ENCODE peak calls at places on chromosomes 7 and 10, in four cellular contexts. One of them, this sample, is unnamed.

GRCh38 chr10:132103116-132103910 is 37.6 kb downstream of the JAKMIP3 start:
- DNase-seq in WTC11: no peak
- DNase-seq in HepG2: no peak
- DNase-seq in K562: no peak
- DNase-seq in this sample: no peak

GRCh38 chr7:29878081-29878688 is 71.9 kb downstream of the WIPF3 start:
- DNase-seq in WTC11: no peak
- DNase-seq in HepG2: peak; percentile 20
- DNase-seq in K562: peak; percentile 20
- DNase-seq in this sample: no peak

GRCh38 chr7:80942261-80943041 is 23.6 kb upstream of the SEMA3C start:
- DNase-seq in WTC11: peak; percentile 10
- DNase-seq in HepG2: peak; percentile 61
- DNase-seq in K562: no peak
- DNase-seq in this sample: peak; percentile 45

GRCh38 chr10:25024528-25024927 is 8.1 kb downstream of the THNSL1 start:
- DNase-seq in WTC11: no peak
- DNase-seq in HepG2: no peak
- DNase-seq in K562: no peak
- DNase-seq in this sample: no peak

GRCh38 chr7:1852781-1853618 is 182.9 kb downstream of the ELFN1 start:
- DNase-seq in WTC11: peak; percentile 9
- DNase-seq in HepG2: no peak
- DNase-seq in K562: no peak
- DNase-seq in this sample: no peak

GRCh38 chr10:15585303-15585715 is 134.4 kb downstream of the ITGA8 start:
- DNase-seq in WTC11: peak; percentile 74
- DNase-seq in HepG2: peak; percentile 27
- DNase-seq in K562: peak; percentile 71
- DNase-seq in this sample: peak; percentile 84

GRCh38 chr7:92636018-92636560 is 45.9 kb upstream of the FAM133B start:
- DNase-seq in WTC11: no peak
- DNase-seq in HepG2: no peak
- DNase-seq in K562: no peak
- DNase-seq in this sample: no peak

GRCh38 chr10:49056356-49056755 is 59.0 kb downstream of the VSTM4 start:
- DNase-seq in WTC11: no peak
- DNase-seq in HepG2: no peak
- DNase-seq in K562: no peak
- DNase-seq in this sample: no peak

GRCh38 chr10:74869635-74870034 is 43.2 kb downstream of the KAT6B start:
- DNase-seq in WTC11: no peak
- DNase-seq in HepG2: no peak
- DNase-seq in K562: no peak
- DNase-seq in this sample: no peak

GRCh38 chr7:132759482-132760240 is 183.4 kb upstream of the PLXNA4 start:
- DNase-seq in WTC11: no peak
- DNase-seq in HepG2: no peak
- DNase-seq in K562: no peak
- DNase-seq in this sample: no peak

GRCh38 chr10:6151087-6151977 is 51.4 kb upstream of the PFKFB3 start:
- DNase-seq in WTC11: peak; percentile 75
- DNase-seq in HepG2: peak; percentile 36
- DNase-seq in K562: peak; percentile 68
- DNase-seq in this sample: peak; percentile 54

GRCh38 chr10:34637419-34637911 is 177.6 kb downstream of the PARD3 start:
- DNase-seq in WTC11: peak; percentile 89
- DNase-seq in HepG2: peak; percentile 16
- DNase-seq in K562: peak; percentile 40
- DNase-seq in this sample: peak; percentile 43

GRCh38 chr10:116038259-116038658 is 234.7 kb downstream of the GFRA1 start:
- DNase-seq in WTC11: no peak
- DNase-seq in HepG2: peak; percentile 37
- DNase-seq in K562: no peak
- DNase-seq in this sample: no peak

GRCh38 chr7:15113752-15114151 is 211.2 kb upstream of the DGKB start:
- DNase-seq in WTC11: no peak
- DNase-seq in HepG2: no peak
- DNase-seq in K562: no peak
- DNase-seq in this sample: no peak

GRCh38 chr10:84265378-84265777 is 20.5 kb downstream of the RGR start:
- DNase-seq in WTC11: no peak
- DNase-seq in HepG2: no peak
- DNase-seq in K562: no peak
- DNase-seq in this sample: no peak

DNA sequence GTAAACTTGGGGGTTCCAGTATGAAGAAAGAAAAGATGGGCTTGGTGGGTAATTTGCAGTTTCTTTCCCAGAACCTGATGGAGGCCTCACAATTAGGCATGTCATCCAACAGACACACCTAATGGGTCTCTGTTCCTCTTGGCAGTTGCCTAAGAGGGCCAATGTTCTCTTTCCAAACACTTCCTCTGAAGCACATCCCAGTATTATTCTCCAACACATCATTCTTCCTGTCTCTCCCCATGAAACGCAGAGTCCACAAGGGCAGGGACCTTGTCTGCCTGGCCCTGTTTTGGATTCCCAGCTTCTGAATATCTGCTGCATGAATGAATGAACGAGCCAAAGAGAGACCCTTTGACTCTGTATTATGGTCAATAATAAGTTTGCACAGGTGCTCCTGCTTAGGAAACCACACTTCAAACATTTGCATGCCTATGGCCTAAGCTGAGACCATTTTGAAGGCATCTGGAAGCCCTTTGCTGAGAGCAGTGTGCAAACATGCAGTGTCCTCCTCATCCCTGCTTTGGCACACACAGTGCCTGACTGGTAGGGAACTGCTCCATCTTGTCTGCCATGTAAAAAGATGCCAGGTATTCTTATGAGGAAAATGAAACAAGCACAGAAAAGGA is 100.9 kb upstream of the CHST15 start:
- DNase-seq in WTC11: no peak
- DNase-seq in HepG2: no peak
- DNase-seq in K562: no peak
- DNase-seq in this sample: no peak
- TF ChIP-seq ELF4 in WTC11: no peak
- TF ChIP-seq ELF4 in HepG2: no peak
- TF ChIP-seq ELF4 in K562: no peak
- TF ChIP-seq ELF4 in this sample: no peak

GRCh38 chr7:540997-541396 is 21.4 kb upstream of the PDGFA start:
- DNase-seq in WTC11: no peak
- DNase-seq in HepG2: no peak
- DNase-seq in K562: no peak
- DNase-seq in this sample: no peak

GRCh38 chr7:540579-540978 is 20.9 kb upstream of the PDGFA start:
- DNase-seq in WTC11: no peak
- DNase-seq in HepG2: no peak
- DNase-seq in K562: no peak
- DNase-seq in this sample: no peak

GRCh38 chr7:541661-542060 is 22.0 kb upstream of the PDGFA start:
- DNase-seq in WTC11: no peak
- DNase-seq in HepG2: no peak
- DNase-seq in K562: no peak
- DNase-seq in this sample: no peak

GRCh38 chr7:538764-539685 is 19.4 kb upstream of the PDGFA start:
- DNase-seq in WTC11: no peak
- DNase-seq in HepG2: peak; percentile 74
- DNase-seq in K562: no peak
- DNase-seq in this sample: no peak

DNA sequence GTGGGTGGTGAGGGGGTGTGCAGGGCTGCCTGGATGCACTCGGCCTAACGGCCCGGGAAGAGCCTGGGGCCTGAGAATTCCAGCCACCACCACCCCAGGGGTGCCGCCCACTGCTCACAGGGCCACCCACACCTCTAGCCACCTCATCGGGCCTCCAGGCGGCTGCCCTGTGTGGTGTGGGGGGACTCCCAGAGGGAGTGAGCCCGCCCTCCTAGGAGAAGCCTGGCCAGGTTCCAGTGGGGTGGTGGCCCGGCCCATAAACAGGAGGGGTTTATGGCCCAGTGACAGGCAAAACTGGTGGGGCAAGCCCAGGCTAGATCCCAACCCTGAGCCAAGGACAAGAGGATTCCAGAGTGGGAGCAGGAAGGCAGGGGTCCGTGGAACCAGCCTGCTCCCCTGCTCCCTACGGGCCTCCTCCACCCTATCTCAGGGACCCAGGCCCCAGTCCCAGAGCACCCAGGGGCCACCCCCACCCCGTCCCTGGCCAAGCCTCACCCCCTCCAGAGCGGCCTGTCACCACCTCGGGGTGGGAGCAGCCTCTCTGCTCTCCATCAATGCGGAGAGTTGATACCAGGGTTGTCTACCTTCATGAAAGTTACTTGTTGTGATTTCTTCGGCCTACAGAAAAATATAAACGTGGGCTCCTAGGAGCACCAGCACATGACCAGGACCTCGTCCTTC is 20.2 kb upstream of the PDGFA start:
- DNase-seq in WTC11: no peak
- DNase-seq in HepG2: peak; percentile 90
- DNase-seq in K562: peak; percentile 57
- DNase-seq in this sample: no peak
- TF ChIP-seq ELF4 in WTC11: no peak
- TF ChIP-seq ELF4 in HepG2: no peak
- TF ChIP-seq ELF4 in K562: no peak
- TF ChIP-seq ELF4 in this sample: no peak

GRCh38 chr7:11297764-11298163 is 324.1 kb downstream of the PHF14 start:
- DNase-seq in WTC11: no peak
- DNase-seq in HepG2: no peak
- DNase-seq in K562: no peak
- DNase-seq in this sample: no peak
- TF ChIP-seq ELF4 in WTC11: no peak
- TF ChIP-seq ELF4 in HepG2: no peak
- TF ChIP-seq ELF4 in K562: no peak
- TF ChIP-seq ELF4 in this sample: no peak

DNA sequence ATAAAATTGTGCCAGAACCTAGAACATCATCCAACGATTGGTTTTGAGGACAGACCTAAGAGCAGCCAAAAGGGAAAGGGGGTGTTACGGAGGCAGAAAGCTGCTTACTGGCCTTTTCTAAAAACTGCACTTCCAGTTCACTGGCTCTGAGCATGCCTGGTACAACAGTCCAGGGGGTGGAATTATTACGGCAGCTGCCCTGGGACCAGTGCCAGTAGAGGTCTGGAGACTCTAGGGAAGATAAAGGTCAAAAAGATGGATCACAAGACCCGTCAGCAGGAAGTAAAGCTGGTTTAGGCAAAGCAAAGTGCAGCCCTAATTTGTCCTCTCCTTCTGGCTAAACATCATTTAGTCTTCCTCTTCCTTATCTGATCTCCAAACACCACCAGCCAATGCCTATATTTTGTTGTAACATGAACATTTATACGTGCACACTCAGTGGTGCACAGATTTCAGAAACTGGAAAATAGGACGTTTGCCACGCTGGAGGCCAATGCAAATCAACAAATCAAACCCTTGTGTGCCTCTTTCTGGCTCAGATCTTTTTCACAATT is 216.4 kb upstream of the DPP6 start:
- DNase-seq in WTC11: no peak
- DNase-seq in HepG2: no peak
- DNase-seq in K562: no peak
- DNase-seq in this sample: no peak
- TF ChIP-seq ELF4 in WTC11: no peak
- TF ChIP-seq ELF4 in HepG2: no peak
- TF ChIP-seq ELF4 in K562: no peak
- TF ChIP-seq ELF4 in this sample: no peak

GRCh38 chr10:4083509-4084003 is 298.5 kb upstream of the KLF6 start:
- DNase-seq in WTC11: no peak
- DNase-seq in HepG2: no peak
- DNase-seq in K562: no peak
- DNase-seq in this sample: no peak
- TF ChIP-seq ELF4 in WTC11: no peak
- TF ChIP-seq ELF4 in HepG2: no peak
- TF ChIP-seq ELF4 in K562: no peak
- TF ChIP-seq ELF4 in this sample: no peak

GRCh38 chr7:88102686-88103085 is 117.2 kb downstream of the SRI start:
- DNase-seq in WTC11: no peak
- DNase-seq in HepG2: no peak
- DNase-seq in K562: no peak
- DNase-seq in this sample: no peak

GRCh38 chr7:88104732-88105131 is 115.1 kb downstream of the SRI start:
- DNase-seq in WTC11: no peak
- DNase-seq in HepG2: no peak
- DNase-seq in K562: no peak
- DNase-seq in this sample: no peak

GRCh38 chr7:88105231-88105630 is 114.6 kb downstream of the SRI start:
- DNase-seq in WTC11: no peak
- DNase-seq in HepG2: peak; percentile 44
- DNase-seq in K562: no peak
- DNase-seq in this sample: no peak

GRCh38 chr7:88109612-88110011 is 110.2 kb downstream of the SRI start:
- DNase-seq in WTC11: no peak
- DNase-seq in HepG2: no peak
- DNase-seq in K562: no peak
- DNase-seq in this sample: no peak

GRCh38 chr7:88106430-88106829 is 113.4 kb downstream of the SRI start:
- DNase-seq in WTC11: no peak
- DNase-seq in HepG2: no peak
- DNase-seq in K562: no peak
- DNase-seq in this sample: no peak
- TF ChIP-seq ELF4 in WTC11: no peak
- TF ChIP-seq ELF4 in HepG2: no peak
- TF ChIP-seq ELF4 in K562: no peak
- TF ChIP-seq ELF4 in this sample: no peak

DNA sequence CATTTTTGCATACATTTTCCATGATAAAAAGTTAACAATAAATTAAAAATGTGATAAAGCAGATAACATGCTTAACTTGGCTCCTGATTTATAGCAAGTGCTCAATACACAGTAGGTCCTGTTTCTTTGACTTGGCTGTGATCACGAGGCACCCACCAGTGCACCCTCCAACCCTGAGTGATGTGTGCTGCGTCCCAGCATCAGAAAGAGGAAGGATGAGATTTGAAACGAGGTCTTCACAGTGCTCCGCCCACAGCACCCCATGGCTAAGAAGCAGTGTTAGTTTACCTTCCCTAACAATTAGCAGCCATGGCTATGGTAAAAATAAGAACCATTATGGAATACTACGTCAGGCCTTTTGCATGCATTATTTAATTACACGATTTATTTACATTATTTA is 292.0 kb upstream of the ZMIZ1 start:
- DNase-seq in WTC11: no peak
- DNase-seq in HepG2: no peak
- DNase-seq in K562: no peak
- DNase-seq in this sample: no peak
- TF ChIP-seq ELF4 in WTC11: no peak
- TF ChIP-seq ELF4 in HepG2: no peak
- TF ChIP-seq ELF4 in K562: no peak
- TF ChIP-seq ELF4 in this sample: no peak

GRCh38 chr7:4468320-4469102 is 213.6 kb upstream of the FOXK1 start:
- DNase-seq in WTC11: no peak
- DNase-seq in HepG2: no peak
- DNase-seq in K562: no peak
- DNase-seq in this sample: no peak
- TF ChIP-seq ELF4 in WTC11: no peak
- TF ChIP-seq ELF4 in HepG2: no peak
- TF ChIP-seq ELF4 in K562: no peak
- TF ChIP-seq ELF4 in this sample: no peak

GRCh38 chr10:93916257-93917063 is 22.7 kb downstream of the SLC35G1 start:
- DNase-seq in WTC11: no peak
- DNase-seq in HepG2: peak; percentile 34
- DNase-seq in K562: no peak
- DNase-seq in this sample: peak; percentile 49
- TF ChIP-seq ELF4 in WTC11: no peak
- TF ChIP-seq ELF4 in HepG2: no peak
- TF ChIP-seq ELF4 in K562: no peak
- TF ChIP-seq ELF4 in this sample: no peak